ENCODE peak calls at places on chromosomes 4 and X, in four cellular contexts. One of them, this sample, is unnamed.

GRCh38 chr4:137124278-137124932 is 407.9 kb downstream of the PCDH18 start:
- DNase-seq in brain microvascular endothelial cell: peak
- DNase-seq in lower leg skin: no peak
- DNase-seq in heart left ventricle: no peak
- DNase-seq in this sample: peak

GRCh38 chr4:11618666-11619282 is 190.1 kb upstream of the HS3ST1 start:
- DNase-seq in brain microvascular endothelial cell: no peak
- DNase-seq in lower leg skin: no peak
- DNase-seq in heart left ventricle: no peak
- DNase-seq in this sample: no peak

GRCh38 chrX:129115104-129115503 is 408.2 kb downstream of the SMARCA1 start:
- DNase-seq in brain microvascular endothelial cell: peak
- DNase-seq in lower leg skin: no peak
- DNase-seq in heart left ventricle: no peak
- DNase-seq in this sample: no peak

GRCh38 chr4:6273661-6273990 is 4.0 kb downstream of the WFS1 start:
- DNase-seq in brain microvascular endothelial cell: no peak
- DNase-seq in lower leg skin: no peak
- DNase-seq in heart left ventricle: no peak
- DNase-seq in this sample: no peak

GRCh38 chr4:101948951-101949350 is 158.4 kb downstream of the BANK1 start:
- DNase-seq in brain microvascular endothelial cell: no peak
- DNase-seq in lower leg skin: no peak
- DNase-seq in heart left ventricle: no peak
- DNase-seq in this sample: no peak

GRCh38 chrX:111812889-111813563 is 63.0 kb upstream of the TRPC5OS start:
- DNase-seq in brain microvascular endothelial cell: no peak
- DNase-seq in lower leg skin: no peak
- DNase-seq in heart left ventricle: no peak
- DNase-seq in this sample: no peak

GRCh38 chr4:8295471-8295870 is 25.9 kb downstream of the HTRA3 start:
- DNase-seq in brain microvascular endothelial cell: no peak
- DNase-seq in lower leg skin: no peak
- DNase-seq in heart left ventricle: peak
- DNase-seq in this sample: no peak

GRCh38 chr4:159446266-159446976 is 343.5 kb downstream of the RAPGEF2 start:
- DNase-seq in brain microvascular endothelial cell: peak
- DNase-seq in lower leg skin: peak
- DNase-seq in heart left ventricle: peak
- DNase-seq in this sample: peak

GRCh38 chr4:40865696-40866095 is 115.9 kb downstream of the NSUN7 start:
- DNase-seq in brain microvascular endothelial cell: no peak
- DNase-seq in lower leg skin: no peak
- DNase-seq in heart left ventricle: no peak
- DNase-seq in this sample: no peak

GRCh38 chrX:114095789-114096188 is 488.1 kb upstream of the HTR2C start:
- DNase-seq in brain microvascular endothelial cell: no peak
- DNase-seq in lower leg skin: no peak
- DNase-seq in heart left ventricle: no peak
- DNase-seq in this sample: no peak

GRCh38 chr4:79528241-79528706 is 120.2 kb upstream of the GK2 start:
- DNase-seq in brain microvascular endothelial cell: no peak
- DNase-seq in lower leg skin: no peak
- DNase-seq in heart left ventricle: no peak
- DNase-seq in this sample: no peak

GRCh38 chrX:124346877-124347241 is 496 bp downstream of the SH2D1A start:
- DNase-seq in brain microvascular endothelial cell: no peak
- DNase-seq in lower leg skin: no peak
- DNase-seq in heart left ventricle: no peak
- DNase-seq in this sample: no peak

GRCh38 chrX:153935326-153935851 is 552 bp upstream of the NAA10 start:
- DNase-seq in brain microvascular endothelial cell: no peak
- DNase-seq in lower leg skin: no peak
- DNase-seq in heart left ventricle: no peak
- DNase-seq in this sample: no peak

GRCh38 chrX:129139837-129140679 is 383.2 kb downstream of the SMARCA1 start:
- DNase-seq in brain microvascular endothelial cell: peak
- DNase-seq in lower leg skin: no peak
- DNase-seq in heart left ventricle: no peak
- DNase-seq in this sample: no peak

GRCh38 chrX:15511563-15511962 is 11.0 kb downstream of the BMX start:
- DNase-seq in brain microvascular endothelial cell: no peak
- DNase-seq in lower leg skin: no peak
- DNase-seq in heart left ventricle: no peak
- DNase-seq in this sample: no peak

GRCh38 chr4:2968381-2968780 is 5.0 kb downstream of the GRK4 start:
- DNase-seq in brain microvascular endothelial cell: no peak
- DNase-seq in lower leg skin: no peak
- DNase-seq in heart left ventricle: no peak
- DNase-seq in this sample: no peak

GRCh38 chrX:119757979-119758681 is at the start of gene SOWAHD:
- DNase-seq in brain microvascular endothelial cell: no peak
- DNase-seq in lower leg skin: peak
- DNase-seq in heart left ventricle: peak
- DNase-seq in this sample: no peak

GRCh38 chrX:144819406-144819805 is 427.9 kb upstream of the SPANXN1 start:
- DNase-seq in brain microvascular endothelial cell: no peak
- DNase-seq in lower leg skin: no peak
- DNase-seq in heart left ventricle: no peak
- DNase-seq in this sample: no peak

GRCh38 chrX:2374086-2374485 is 126.7 kb downstream of the DHRSX start:
- DNase-seq in brain microvascular endothelial cell: no peak
- DNase-seq in lower leg skin: no peak
- DNase-seq in heart left ventricle: no peak
- DNase-seq in this sample: no peak

GRCh38 chr4:3302786-3303444 is 10.1 kb downstream of the RGS12 start:
- DNase-seq in brain microvascular endothelial cell: no peak
- DNase-seq in lower leg skin: no peak
- DNase-seq in heart left ventricle: peak
- DNase-seq in this sample: no peak

GRCh38 chr4:173492315-173492714 is 37.7 kb downstream of the HAND2 start:
- DNase-seq in brain microvascular endothelial cell: no peak
- DNase-seq in lower leg skin: no peak
- DNase-seq in heart left ventricle: no peak
- DNase-seq in this sample: no peak

GRCh38 chr4:83510442-83510841 is 25.5 kb upstream of the GPAT3 start:
- DNase-seq in brain microvascular endothelial cell: no peak
- DNase-seq in lower leg skin: no peak
- DNase-seq in heart left ventricle: no peak
- DNase-seq in this sample: no peak

GRCh38 chrX:107629533-107629909 is 1.2 kb downstream of the PRPS1 start:
- DNase-seq in brain microvascular endothelial cell: peak
- DNase-seq in lower leg skin: no peak
- DNase-seq in heart left ventricle: no peak
- DNase-seq in this sample: no peak

DNA sequence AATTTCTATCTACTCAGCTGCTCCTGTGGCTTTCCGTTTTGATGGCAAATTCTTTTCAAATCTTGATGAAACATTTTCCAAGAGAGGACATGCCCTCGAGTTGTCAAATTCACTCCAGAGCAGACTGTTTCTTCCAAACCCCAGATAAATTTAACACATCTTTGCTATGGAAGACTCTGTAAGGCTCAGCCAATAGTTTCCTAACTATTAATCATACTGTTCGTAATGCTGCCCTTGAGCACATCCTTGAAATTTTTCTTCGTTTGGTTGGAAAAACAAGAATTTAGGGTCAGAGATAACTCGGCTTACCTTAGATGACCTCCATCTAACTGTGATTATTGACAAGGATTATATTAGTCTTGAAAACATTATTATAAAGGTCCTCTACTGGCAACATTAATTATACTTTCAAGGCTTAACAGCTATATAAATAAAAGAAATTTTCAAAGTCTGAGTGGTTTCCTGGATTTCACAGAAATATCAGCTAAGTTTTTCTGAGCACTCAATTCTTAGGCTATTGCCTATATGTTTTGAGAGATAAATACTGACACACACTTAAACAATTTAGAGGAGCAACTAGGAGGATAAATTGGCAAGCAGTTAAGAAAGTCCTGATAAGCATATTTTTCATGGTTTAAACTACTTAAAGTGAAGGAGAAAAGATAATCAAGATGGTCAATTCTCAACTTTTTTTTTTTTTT is 2.5 kb upstream of the MGARP start:
- DNase-seq in brain microvascular endothelial cell: peak
- DNase-seq in lower leg skin: no peak
- DNase-seq in heart left ventricle: no peak
- DNase-seq in this sample: no peak
- H3K4me3 ChIP-seq in brain microvascular endothelial cell: no peak
- H3K4me3 ChIP-seq in lower leg skin: no peak
- H3K4me3 ChIP-seq in heart left ventricle: no peak
- H3K4me3 ChIP-seq in this sample: no peak

GRCh38 chrX:40006025-40007017 is 91.4 kb downstream of the BCOR start:
- DNase-seq in brain microvascular endothelial cell: no peak
- DNase-seq in lower leg skin: no peak
- DNase-seq in heart left ventricle: peak
- DNase-seq in this sample: no peak

GRCh38 chrX:40005290-40006011 is 92.3 kb downstream of the BCOR start:
- DNase-seq in brain microvascular endothelial cell: no peak
- DNase-seq in lower leg skin: no peak
- DNase-seq in heart left ventricle: peak
- DNase-seq in this sample: no peak

GRCh38 chrX:40007746-40008705 is 89.7 kb downstream of the BCOR start:
- DNase-seq in brain microvascular endothelial cell: no peak
- DNase-seq in lower leg skin: no peak
- DNase-seq in heart left ventricle: no peak
- DNase-seq in this sample: no peak

GRCh38 chrX:40008841-40009461 is 88.8 kb downstream of the BCOR start:
- DNase-seq in brain microvascular endothelial cell: no peak
- DNase-seq in lower leg skin: no peak
- DNase-seq in heart left ventricle: peak
- DNase-seq in this sample: no peak

GRCh38 chrX:40007136-40007535 is 90.6 kb downstream of the BCOR start:
- DNase-seq in brain microvascular endothelial cell: no peak
- DNase-seq in lower leg skin: no peak
- DNase-seq in heart left ventricle: no peak
- DNase-seq in this sample: no peak
- H3K4me3 ChIP-seq in brain microvascular endothelial cell: no peak
- H3K4me3 ChIP-seq in lower leg skin: no peak
- H3K4me3 ChIP-seq in heart left ventricle: no peak
- H3K4me3 ChIP-seq in this sample: no peak

GRCh38 chr4:106312997-106313522 is 2.9 kb downstream of the TBCK start:
- DNase-seq in brain microvascular endothelial cell: no peak
- DNase-seq in lower leg skin: no peak
- DNase-seq in heart left ventricle: no peak
- DNase-seq in this sample: no peak

GRCh38 chr4:106315476-106315967 is 487 bp downstream of the TBCK start:
- DNase-seq in brain microvascular endothelial cell: peak
- DNase-seq in lower leg skin: peak
- DNase-seq in heart left ventricle: no peak
- DNase-seq in this sample: no peak

GRCh38 chr4:106315968-106316772 is at the start of the genes AIMP1 and TBCK:
- DNase-seq in brain microvascular endothelial cell: peak
- DNase-seq in lower leg skin: peak
- DNase-seq in heart left ventricle: peak
- DNase-seq in this sample: peak

GRCh38 chr4:106316773-106317409 is 541 bp downstream of the AIMP1 start:
- DNase-seq in brain microvascular endothelial cell: peak
- DNase-seq in lower leg skin: no peak
- DNase-seq in heart left ventricle: no peak
- DNase-seq in this sample: no peak

DNA sequence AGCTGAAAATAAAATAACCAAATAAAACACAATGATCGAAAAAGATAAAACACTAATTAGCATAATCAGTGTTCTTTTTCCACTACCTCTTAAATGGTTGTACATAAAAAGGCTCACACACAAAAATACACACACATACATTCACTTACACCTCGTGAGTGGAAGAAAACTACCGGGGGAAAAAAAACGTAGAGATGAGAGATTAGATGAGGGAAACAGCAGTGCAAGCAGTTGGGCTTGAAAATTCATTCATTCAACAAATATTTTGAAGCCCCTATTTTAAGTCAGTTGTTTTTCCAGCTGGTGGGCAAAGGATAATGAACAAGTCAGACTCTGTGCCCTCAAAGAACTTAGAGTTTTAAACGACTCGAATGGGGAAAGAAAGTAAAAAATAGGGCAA is 1.0 kb downstream of the TBCK start:
- DNase-seq in brain microvascular endothelial cell: no peak
- DNase-seq in lower leg skin: no peak
- DNase-seq in heart left ventricle: no peak
- DNase-seq in this sample: no peak
- H3K4me3 ChIP-seq in brain microvascular endothelial cell: peak
- H3K4me3 ChIP-seq in lower leg skin: no peak
- H3K4me3 ChIP-seq in heart left ventricle: peak
- H3K4me3 ChIP-seq in this sample: peak

DNA sequence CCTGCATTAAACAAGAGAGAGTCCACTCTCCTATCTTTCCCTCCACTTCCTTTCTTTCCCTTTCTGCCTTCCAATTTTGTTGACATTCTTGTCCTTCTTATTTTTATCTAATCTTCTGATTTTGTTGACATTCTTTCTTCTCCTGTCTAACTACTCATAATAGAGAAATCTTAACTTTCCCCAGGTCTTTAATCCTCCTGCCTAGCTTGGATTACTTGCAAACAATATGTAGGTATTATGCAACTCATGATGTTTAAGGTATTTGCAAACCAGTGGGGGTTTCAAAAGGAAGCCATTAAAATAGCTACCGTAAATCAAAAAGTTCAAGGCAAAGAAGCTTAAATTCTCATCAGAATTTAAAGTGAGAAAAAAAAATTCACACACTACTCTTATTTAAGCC is 53.9 kb downstream of the PROM1 start:
- DNase-seq in brain microvascular endothelial cell: no peak
- DNase-seq in lower leg skin: no peak
- DNase-seq in heart left ventricle: no peak
- DNase-seq in this sample: no peak
- H3K4me3 ChIP-seq in brain microvascular endothelial cell: no peak
- H3K4me3 ChIP-seq in lower leg skin: no peak
- H3K4me3 ChIP-seq in heart left ventricle: no peak
- H3K4me3 ChIP-seq in this sample: no peak

DNA sequence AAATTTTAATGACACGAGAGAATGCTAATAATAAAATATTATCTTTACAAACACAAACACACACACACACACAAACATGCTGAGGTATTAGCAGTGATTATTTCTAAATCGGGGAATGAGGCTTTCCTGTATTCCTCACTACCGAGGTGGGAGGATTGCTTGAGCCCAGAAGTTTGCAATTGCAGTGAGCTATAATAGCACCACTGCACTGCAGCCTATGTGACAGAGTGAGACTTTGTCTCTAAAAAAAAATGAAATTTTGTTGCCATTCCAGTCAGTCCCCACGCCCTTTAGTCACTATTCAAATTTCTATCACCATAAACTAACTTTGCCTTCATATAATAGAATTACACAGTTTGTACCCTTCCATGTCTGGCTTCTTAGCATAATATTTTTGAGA is 456.5 kb upstream of the CPEB2 start:
- DNase-seq in brain microvascular endothelial cell: no peak
- DNase-seq in lower leg skin: no peak
- DNase-seq in heart left ventricle: no peak
- DNase-seq in this sample: no peak
- H3K4me3 ChIP-seq in brain microvascular endothelial cell: no peak
- H3K4me3 ChIP-seq in lower leg skin: no peak
- H3K4me3 ChIP-seq in heart left ventricle: no peak
- H3K4me3 ChIP-seq in this sample: no peak